ENCODE peak calls at places on chromosomes 13 and 19, in ten cellular contexts. One of them, this sample, is unnamed.

GRCh38 chr13:106548064-106548696 is 12.7 kb upstream of the EFNB2 start:
- DNase-seq in CD4-positive, alpha-beta memory T cell: no peak
- DNase-seq in adrenal gland: no peak
- DNase-seq in sigmoid colon: no peak
- DNase-seq in neural progenitor cell: no peak
- DNase-seq in fibroblast of lung: peak; percentile 36
- DNase-seq in ovary: no peak
- DNase-seq in uterus: no peak
- DNase-seq in SK-N-SH: no peak
- DNase-seq in IMR-90: peak; percentile 78
- DNase-seq in this sample: no peak

GRCh38 chr13:26895808-26896466 is 135.4 kb upstream of the GPR12 start:
- DNase-seq in neural progenitor cell: no peak
- DNase-seq in fibroblast of lung: no peak
- DNase-seq in IMR-90: no peak
- DNase-seq in adrenal gland: peak; percentile 20
- DNase-seq in sigmoid colon: no peak
- DNase-seq in CD4-positive, alpha-beta memory T cell: no peak
- DNase-seq in uterus: no peak
- DNase-seq in ovary: no peak
- DNase-seq in SK-N-SH: no peak
- DNase-seq in this sample: no peak

GRCh38 chr19:34712606-34713261 is 21.3 kb upstream of the ZNF181 start:
- DNase-seq in CD4-positive, alpha-beta memory T cell: peak; percentile 70
- DNase-seq in IMR-90: peak; percentile 82
- DNase-seq in ovary: no peak
- DNase-seq in fibroblast of lung: peak; percentile 59
- DNase-seq in adrenal gland: peak; percentile 68
- DNase-seq in sigmoid colon: no peak
- DNase-seq in SK-N-SH: peak; percentile 55
- DNase-seq in uterus: peak; percentile 58
- DNase-seq in neural progenitor cell: peak; percentile 86
- DNase-seq in this sample: no peak

GRCh38 chr19:40613669-40614594 is 12.8 kb downstream of the LTBP4 start:
- DNase-seq in adrenal gland: peak; percentile 78
- DNase-seq in CD4-positive, alpha-beta memory T cell: peak; percentile 84
- DNase-seq in SK-N-SH: no peak
- DNase-seq in ovary: peak; percentile 86
- DNase-seq in fibroblast of lung: peak; percentile 89
- DNase-seq in IMR-90: peak; percentile 72
- DNase-seq in uterus: peak; percentile 88
- DNase-seq in neural progenitor cell: peak; percentile 93
- DNase-seq in sigmoid colon: peak; percentile 95
- DNase-seq in this sample: peak; percentile 80

GRCh38 chr13:44128522-44128921 is 245.1 kb upstream of the SERP2 start:
- DNase-seq in CD4-positive, alpha-beta memory T cell: no peak
- DNase-seq in sigmoid colon: peak; percentile 68
- DNase-seq in SK-N-SH: no peak
- DNase-seq in adrenal gland: peak; percentile 42
- DNase-seq in uterus: peak; percentile 49
- DNase-seq in fibroblast of lung: peak; percentile 60
- DNase-seq in neural progenitor cell: no peak
- DNase-seq in ovary: no peak
- DNase-seq in IMR-90: peak; percentile 65
- DNase-seq in this sample: no peak

GRCh38 chr19:15862444-15862843 is 35.4 kb downstream of the CYP4F2 start:
- DNase-seq in CD4-positive, alpha-beta memory T cell: no peak
- DNase-seq in ovary: no peak
- DNase-seq in sigmoid colon: no peak
- DNase-seq in neural progenitor cell: no peak
- DNase-seq in uterus: no peak
- DNase-seq in IMR-90: no peak
- DNase-seq in adrenal gland: no peak
- DNase-seq in SK-N-SH: no peak
- DNase-seq in fibroblast of lung: no peak
- DNase-seq in this sample: no peak

GRCh38 chr19:32222594-32222993 is 122.8 kb upstream of the ZNF507 start:
- DNase-seq in sigmoid colon: no peak
- DNase-seq in IMR-90: no peak
- DNase-seq in CD4-positive, alpha-beta memory T cell: no peak
- DNase-seq in ovary: no peak
- DNase-seq in neural progenitor cell: no peak
- DNase-seq in uterus: no peak
- DNase-seq in fibroblast of lung: no peak
- DNase-seq in adrenal gland: no peak
- DNase-seq in SK-N-SH: no peak
- DNase-seq in this sample: no peak

GRCh38 chr19:43596842-43597461 is 557 bp downstream of the ZNF576 start:
- DNase-seq in uterus: no peak
- DNase-seq in IMR-90: peak; percentile 13
- DNase-seq in sigmoid colon: no peak
- DNase-seq in SK-N-SH: no peak
- DNase-seq in adrenal gland: no peak
- DNase-seq in CD4-positive, alpha-beta memory T cell: no peak
- DNase-seq in neural progenitor cell: peak; percentile 18
- DNase-seq in fibroblast of lung: peak; percentile 14
- DNase-seq in ovary: no peak
- DNase-seq in this sample: peak; percentile 29

GRCh38 chr19:45464861-45465427 is 2.9 kb upstream of the FOSB start:
- DNase-seq in CD4-positive, alpha-beta memory T cell: no peak
- DNase-seq in fibroblast of lung: no peak
- DNase-seq in adrenal gland: no peak
- DNase-seq in neural progenitor cell: peak; percentile 32
- DNase-seq in uterus: no peak
- DNase-seq in IMR-90: no peak
- DNase-seq in sigmoid colon: no peak
- DNase-seq in SK-N-SH: no peak
- DNase-seq in ovary: no peak
- DNase-seq in this sample: no peak

GRCh38 chr13:112697756-112698655 is 8.2 kb downstream of the ATP11A start:
- DNase-seq in neural progenitor cell: no peak
- DNase-seq in CD4-positive, alpha-beta memory T cell: no peak
- DNase-seq in sigmoid colon: peak; percentile 59
- DNase-seq in ovary: no peak
- DNase-seq in fibroblast of lung: no peak
- DNase-seq in SK-N-SH: no peak
- DNase-seq in adrenal gland: no peak
- DNase-seq in IMR-90: peak; percentile 44
- DNase-seq in uterus: no peak
- DNase-seq in this sample: no peak

DNA sequence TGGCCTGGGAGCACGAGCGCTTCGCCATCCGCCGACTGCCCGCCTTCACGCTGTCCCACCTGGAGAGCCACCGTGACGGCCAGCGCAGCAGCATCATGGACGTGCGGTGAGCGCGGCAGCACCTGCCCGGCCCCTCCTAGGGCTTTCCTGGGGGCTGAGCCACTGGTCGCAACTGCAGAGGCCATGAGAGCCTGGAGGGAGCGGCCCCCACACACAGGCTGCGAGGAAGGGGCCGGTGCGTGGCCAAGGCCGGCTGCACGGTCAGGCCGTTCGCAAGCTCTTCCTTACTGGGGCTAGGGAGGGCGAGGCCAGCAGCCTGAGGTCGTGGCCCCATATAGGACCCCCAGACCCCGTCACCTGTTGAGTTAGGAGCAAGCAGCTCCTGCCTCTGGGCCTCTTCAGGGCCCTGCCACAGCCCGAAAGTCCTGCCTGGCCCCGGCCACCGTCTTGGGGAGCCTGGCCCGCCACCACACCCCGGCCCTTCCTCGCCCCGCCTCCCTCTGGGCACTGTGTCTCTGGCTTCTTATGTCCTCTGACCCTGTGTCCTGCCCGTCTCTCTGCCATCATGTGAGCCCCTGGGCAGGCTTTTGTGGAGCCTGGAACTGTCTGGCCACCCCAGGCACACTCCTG is 19.0 kb downstream of the NCLN start:
- DNase-seq in uterus: no peak
- DNase-seq in fibroblast of lung: no peak
- DNase-seq in SK-N-SH: no peak
- DNase-seq in neural progenitor cell: no peak
- DNase-seq in sigmoid colon: no peak
- DNase-seq in IMR-90: no peak
- DNase-seq in CD4-positive, alpha-beta memory T cell: no peak
- DNase-seq in adrenal gland: no peak
- DNase-seq in ovary: no peak
- DNase-seq in this sample: no peak
- H3K36me3 ChIP-seq in uterus: no peaks in the 10 kb centered on the region
- H3K36me3 ChIP-seq in fibroblast of lung: peaks cover 14% of the 10 kb centered on the region
- H3K36me3 ChIP-seq in SK-N-SH: peaks cover 36% of the 10 kb centered on the region
- H3K36me3 ChIP-seq in neural progenitor cell: no peaks in the 10 kb centered on the region
- H3K36me3 ChIP-seq in sigmoid colon: no peaks in the 10 kb centered on the region
- H3K36me3 ChIP-seq in IMR-90: peaks cover 36% of the 10 kb centered on the region
- H3K36me3 ChIP-seq in CD4-positive, alpha-beta memory T cell: peaks cover 5% of the 10 kb centered on the region
- H3K36me3 ChIP-seq in adrenal gland: peaks cover 45% of the 10 kb centered on the region
- H3K36me3 ChIP-seq in ovary: no peaks in the 10 kb centered on the region
- H3K36me3 ChIP-seq in this sample: peaks cover 25% of the 10 kb centered on the region

GRCh38 chr13:34750078-34750703 is 191.9 kb upstream of the NBEA start:
- DNase-seq in ovary: peak; percentile 42
- DNase-seq in SK-N-SH: peak; percentile 52
- DNase-seq in sigmoid colon: no peak
- DNase-seq in IMR-90: no peak
- DNase-seq in adrenal gland: peak; percentile 24
- DNase-seq in CD4-positive, alpha-beta memory T cell: no peak
- DNase-seq in neural progenitor cell: peak; percentile 57
- DNase-seq in fibroblast of lung: peak; percentile 24
- DNase-seq in uterus: peak; percentile 57
- DNase-seq in this sample: peak; percentile 18
- H3K4me3 ChIP-seq in ovary: peak overlapping the region; percentile 19
- H3K4me3 ChIP-seq in SK-N-SH: peak overlapping the region; percentile 56
- H3K4me3 ChIP-seq in sigmoid colon: peak overlapping the region; percentile 48
- H3K4me3 ChIP-seq in IMR-90: no peak overlapping the region
- H3K4me3 ChIP-seq in adrenal gland: no peak overlapping the region
- H3K4me3 ChIP-seq in CD4-positive, alpha-beta memory T cell: no peak overlapping the region
- H3K4me3 ChIP-seq in neural progenitor cell: peak overlapping the region; percentile 47
- H3K4me3 ChIP-seq in fibroblast of lung: peak overlapping the region; percentile 42
- H3K4me3 ChIP-seq in uterus: peak overlapping the region; percentile 35
- H3K4me3 ChIP-seq in this sample: no peak overlapping the region

GRCh38 chr19:14066139-14066538 is 4.3 kb upstream of the PALM3 start:
- DNase-seq in sigmoid colon: no peak
- DNase-seq in CD4-positive, alpha-beta memory T cell: no peak
- DNase-seq in neural progenitor cell: no peak
- DNase-seq in IMR-90: no peak
- DNase-seq in ovary: no peak
- DNase-seq in uterus: no peak
- DNase-seq in adrenal gland: no peak
- DNase-seq in SK-N-SH: no peak
- DNase-seq in fibroblast of lung: no peak
- DNase-seq in this sample: no peak

GRCh38 chr19:14073232-14073924 is 792 bp downstream of the MISP3 start:
- DNase-seq in ovary: peak; percentile 57
- DNase-seq in IMR-90: peak; percentile 82
- DNase-seq in SK-N-SH: peak; percentile 92
- DNase-seq in sigmoid colon: peak; percentile 82
- DNase-seq in adrenal gland: peak; percentile 80
- DNase-seq in uterus: peak; percentile 51
- DNase-seq in fibroblast of lung: peak; percentile 83
- DNase-seq in neural progenitor cell: peak; percentile 92
- DNase-seq in CD4-positive, alpha-beta memory T cell: peak; percentile 88
- DNase-seq in this sample: peak; percentile 93

GRCh38 chr19:14073925-14074838 is 1.6 kb downstream of the MISP3 start:
- DNase-seq in neural progenitor cell: no peak
- DNase-seq in sigmoid colon: peak; percentile 77
- DNase-seq in ovary: no peak
- DNase-seq in SK-N-SH: peak; percentile 67
- DNase-seq in IMR-90: peak; percentile 25
- DNase-seq in uterus: no peak
- DNase-seq in fibroblast of lung: no peak
- DNase-seq in adrenal gland: peak; percentile 43
- DNase-seq in CD4-positive, alpha-beta memory T cell: no peak
- DNase-seq in this sample: peak; percentile 56

GRCh38 chr19:14072535-14073231 is at the start of gene MISP3:
- DNase-seq in sigmoid colon: peak; percentile 75
- DNase-seq in neural progenitor cell: peak; percentile 70
- DNase-seq in adrenal gland: peak; percentile 53
- DNase-seq in uterus: no peak
- DNase-seq in fibroblast of lung: peak; percentile 53
- DNase-seq in IMR-90: no peak
- DNase-seq in SK-N-SH: peak; percentile 46
- DNase-seq in ovary: no peak
- DNase-seq in CD4-positive, alpha-beta memory T cell: no peak
- DNase-seq in this sample: peak; percentile 87

DNA sequence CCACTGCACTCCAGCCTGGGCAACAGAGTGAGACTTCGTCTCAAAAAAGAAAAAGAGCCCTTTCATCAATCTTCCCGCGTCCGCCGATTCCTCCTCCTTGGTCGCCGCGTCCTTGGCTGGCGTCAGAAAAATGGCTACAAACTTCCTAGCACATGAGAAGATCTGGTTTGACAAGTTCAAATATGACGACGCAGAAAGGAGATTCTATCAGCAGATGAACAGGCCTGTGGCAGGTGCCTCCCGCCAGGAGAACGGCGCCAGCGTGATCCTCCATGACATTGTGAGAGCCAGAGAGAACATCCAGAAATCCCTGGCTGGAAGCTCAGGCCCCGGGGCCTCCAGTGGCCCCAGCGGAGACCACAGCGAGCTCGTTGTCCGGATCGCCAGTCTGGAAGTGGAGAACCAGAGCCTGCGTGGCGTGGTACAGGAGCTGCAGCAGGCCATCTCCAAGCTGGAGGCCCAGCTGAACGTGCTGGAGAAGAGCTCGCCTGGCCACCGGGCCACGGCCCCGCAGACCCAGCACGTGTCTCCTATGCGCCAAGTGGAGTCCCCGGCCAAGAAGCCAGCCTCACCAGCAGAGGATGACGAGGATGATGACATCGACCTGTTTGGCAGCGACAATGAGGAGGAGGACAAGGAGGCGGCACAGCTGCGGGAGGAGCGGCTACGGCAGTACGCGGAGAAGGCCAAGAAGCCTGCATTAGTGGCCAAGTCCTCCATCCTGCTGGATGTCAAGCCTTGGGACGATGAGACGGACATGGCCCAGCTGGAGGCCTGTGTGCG is 2.1 kb upstream of the MISP3 start:
- DNase-seq in sigmoid colon: no peak
- DNase-seq in adrenal gland: no peak
- DNase-seq in uterus: no peak
- DNase-seq in fibroblast of lung: no peak
- DNase-seq in neural progenitor cell: no peak
- DNase-seq in CD4-positive, alpha-beta memory T cell: no peak
- DNase-seq in SK-N-SH: no peak
- DNase-seq in IMR-90: no peak
- DNase-seq in ovary: no peak
- DNase-seq in this sample: peak; percentile 52
- H3K36me3 ChIP-seq in sigmoid colon: no peaks in the 10 kb centered on the region
- H3K36me3 ChIP-seq in adrenal gland: no peaks in the 10 kb centered on the region
- H3K36me3 ChIP-seq in uterus: no peaks in the 10 kb centered on the region
- H3K36me3 ChIP-seq in fibroblast of lung: no peaks in the 10 kb centered on the region
- H3K36me3 ChIP-seq in neural progenitor cell: no peaks in the 10 kb centered on the region
- H3K36me3 ChIP-seq in CD4-positive, alpha-beta memory T cell: no peaks in the 10 kb centered on the region
- H3K36me3 ChIP-seq in SK-N-SH: no peaks in the 10 kb centered on the region
- H3K36me3 ChIP-seq in IMR-90: no peaks in the 10 kb centered on the region
- H3K36me3 ChIP-seq in ovary: no peaks in the 10 kb centered on the region
- H3K36me3 ChIP-seq in this sample: no peaks in the 10 kb centered on the region

DNA sequence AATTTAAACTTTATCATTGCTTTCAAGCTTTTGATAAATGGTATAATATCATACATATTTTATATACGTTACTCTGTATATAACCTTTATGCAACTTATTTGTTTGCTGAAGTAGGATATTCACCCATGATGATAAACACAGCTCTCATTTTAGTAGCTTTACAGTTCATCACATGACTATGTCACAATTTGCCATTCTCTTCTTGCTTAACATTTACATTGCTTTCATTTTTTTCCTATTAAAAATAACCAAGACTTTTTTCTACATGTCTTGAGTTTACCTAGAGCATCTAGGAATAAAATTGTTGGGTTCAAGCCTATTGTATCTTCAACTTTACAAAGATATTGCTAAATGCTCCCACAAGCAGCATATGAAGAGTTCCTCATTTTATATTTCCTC is 54.0 kb downstream of the KCNRG start:
- DNase-seq in uterus: no peak
- DNase-seq in CD4-positive, alpha-beta memory T cell: no peak
- DNase-seq in fibroblast of lung: no peak
- DNase-seq in SK-N-SH: no peak
- DNase-seq in adrenal gland: no peak
- DNase-seq in sigmoid colon: no peak
- DNase-seq in ovary: no peak
- DNase-seq in IMR-90: peak; percentile 52
- DNase-seq in neural progenitor cell: no peak
- DNase-seq in this sample: no peak
- H3K4me3 ChIP-seq in uterus: no peak overlapping the region
- H3K4me3 ChIP-seq in CD4-positive, alpha-beta memory T cell: no peak overlapping the region
- H3K4me3 ChIP-seq in fibroblast of lung: no peak overlapping the region
- H3K4me3 ChIP-seq in SK-N-SH: no peak overlapping the region
- H3K4me3 ChIP-seq in adrenal gland: no peak overlapping the region
- H3K4me3 ChIP-seq in sigmoid colon: no peak overlapping the region
- H3K4me3 ChIP-seq in ovary: no peak overlapping the region
- H3K4me3 ChIP-seq in IMR-90: no peak overlapping the region
- H3K4me3 ChIP-seq in neural progenitor cell: no peak overlapping the region
- H3K4me3 ChIP-seq in this sample: no peak overlapping the region

This sample was measured in pancreas.